ENCODE peak calls at places on chromosome 17, in seven cellular contexts. P is HCT116; J is neural crest cell; O is Calu3; M is adrenal gland; Y is CD4-positive, alpha-beta T cell; V is AG09319. K is an unnamed sample.

GRCh38 chr17:21573961-21574610 is 118.2 kb upstream of the KCNJ18 start:
- DNase-seq in P (no peak), J (no peak), O (no peak), M (peak), Y (no peak), V (peak), K (no peak)

GRCh38 chr17:56440391-56440790 is 153.1 kb upstream of the NOG start:
- DNase-seq in P (no peak), J (no peak), O (no peak), M (no peak), Y (no peak), V (no peak), K (no peak)

GRCh38 chr17:75115545-75115944 is 5.8 kb downstream of the ARMC7 start:
- DNase-seq in P (no peak), J (no peak), O (no peak), M (no peak), Y (no peak), V (no peak), K (no peak)

GRCh38 chr17:82836823-82837357 is 2.9 kb downstream of the ZNF750 start:
- DNase-seq in P (no peak), J (no peak), O (no peak), M (no peak), Y (no peak), V (no peak), K (peak)

GRCh38 chr17:71327376-71328059 is 793.3 kb upstream of the SOX9 start:
- DNase-seq in P (no peak), J (no peak), O (no peak), M (no peak), Y (no peak), V (peak), K (no peak)

GRCh38 chr17:603405-604193 is 111.0 kb downstream of the VPS53 start:
- DNase-seq in P (no peak), J (no peak), O (no peak), M (no peak), Y (no peak), V (no peak), K (no peak)

GRCh38 chr17:5705081-5705875 is 121.0 kb upstream of the NLRP1 start:
- DNase-seq in P (no peak), J (peak), O (peak), M (peak), Y (no peak), V (no peak), K (peak)

GRCh38 chr17:29718446-29719039 is 95.8 kb upstream of the CORO6 start:
- DNase-seq in P (no peak), J (no peak), O (no peak), M (no peak), Y (no peak), V (no peak), K (no peak)

GRCh38 chr17:67504182-67504581 is 127.1 kb downstream of the PITPNC1 start:
- DNase-seq in P (no peak), J (no peak), O (no peak), M (no peak), Y (no peak), V (no peak), K (no peak)

GRCh38 chr17:81261096-81261495 is 22.0 kb downstream of the NDUFAF8 start:
- DNase-seq in P (no peak), J (no peak), O (no peak), M (no peak), Y (no peak), V (no peak), K (no peak)

GRCh38 chr17:81264640-81265039 is 25.5 kb downstream of the NDUFAF8 start:
- DNase-seq in P (no peak), J (no peak), O (no peak), M (no peak), Y (no peak), V (no peak), K (no peak)

GRCh38 chr17:81261582-81262336 is 22.6 kb downstream of the NDUFAF8 start:
- DNase-seq in P (no peak), J (no peak), O (no peak), M (no peak), Y (no peak), V (no peak), K (no peak)

GRCh38 chr17:81265576-81265975 is 26.5 kb downstream of the NDUFAF8 start:
- DNase-seq in P (no peak), J (no peak), O (no peak), M (no peak), Y (no peak), V (no peak), K (no peak)

DNA sequence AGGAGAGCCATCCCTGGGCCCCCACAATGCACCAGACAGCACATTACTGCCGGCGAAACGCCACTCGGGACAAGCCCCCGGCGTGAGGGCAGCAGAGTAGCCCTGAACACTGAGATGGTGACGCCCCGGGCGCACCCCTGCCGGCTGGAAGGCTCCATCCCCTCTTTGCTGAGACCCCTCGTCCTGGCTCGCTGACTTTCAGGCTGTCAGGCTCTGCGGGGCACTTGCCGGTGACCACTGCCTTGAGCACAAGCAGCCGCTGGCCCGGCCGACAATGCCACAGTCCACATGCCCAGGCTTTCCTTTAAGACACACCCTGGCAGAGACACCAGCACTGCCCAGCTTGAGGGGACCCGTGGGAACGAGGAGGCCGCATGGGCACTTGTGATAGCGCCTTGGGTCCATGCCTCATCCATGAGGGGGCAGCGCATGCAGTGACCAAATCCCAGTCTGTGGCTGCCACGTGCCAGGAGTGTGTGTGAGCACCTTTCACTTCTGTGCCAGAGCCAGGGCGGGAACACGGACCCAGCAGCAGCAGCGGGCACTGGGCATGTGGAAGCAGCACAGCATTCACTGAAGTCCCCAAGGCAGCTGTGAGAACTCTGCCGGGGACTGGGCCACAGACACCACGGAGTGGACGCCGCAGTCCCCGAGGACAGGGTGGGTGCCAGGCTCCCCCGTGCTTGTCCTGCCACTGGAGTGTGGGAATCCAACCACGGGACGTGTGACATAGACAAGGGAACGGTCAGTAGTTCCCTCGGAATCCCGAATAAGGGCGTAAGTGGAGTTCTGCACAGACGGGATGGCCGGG is 24.5 kb downstream of the NDUFAF8 start:
- DNase-seq in P (no peak), J (no peak), O (no peak), M (no peak), Y (no peak), V (no peak), K (no peak)
- TF ChIP-seq CTCF in P (peak), J (no peak), O (no peak), M (no peak), Y (no peak), V (no peak), K (no peak)

GRCh38 chr17:16463341-16464000 is 28.5 kb downstream of the LRRC75A start:
- DNase-seq in P (no peak), J (no peak), O (peak), M (peak), Y (no peak), V (peak), K (no peak)
- TF ChIP-seq CTCF in P (peak), J (peak), O (peak), M (peak), Y (no peak), V (peak), K (no peak)

GRCh38 chr17:17395885-17396284 is 80.9 kb upstream of the MED9 start:
- DNase-seq in P (no peak), J (no peak), O (no peak), M (no peak), Y (no peak), V (no peak), K (no peak)
- TF ChIP-seq CTCF in P (no peak), J (no peak), O (no peak), M (no peak), Y (no peak), V (no peak), K (no peak)

DNA sequence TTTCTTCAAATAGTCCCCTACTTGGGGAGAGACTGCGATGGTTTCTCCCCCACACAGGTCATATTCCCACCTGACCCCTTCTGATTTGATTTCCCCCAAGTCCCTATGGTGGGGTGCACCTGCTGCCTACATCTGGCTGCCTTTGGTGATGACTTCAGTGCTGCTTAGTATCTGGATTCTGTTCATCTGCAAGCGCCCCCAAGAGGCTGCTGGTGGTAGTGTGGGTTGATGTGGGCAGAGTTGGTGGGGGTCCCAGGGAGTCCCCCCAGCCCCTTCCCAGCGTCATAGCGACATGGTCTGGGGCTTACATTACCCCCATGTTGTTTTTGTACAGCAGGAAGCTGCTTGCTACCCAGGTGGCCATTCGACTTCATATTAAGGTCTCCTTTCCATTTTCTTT is 99.2 kb downstream of the NTN1 start:
- DNase-seq in P (peak), J (peak), O (no peak), M (no peak), Y (no peak), V (no peak), K (peak)
- TF ChIP-seq CTCF in P (peak), J (peak), O (no peak), M (no peak), Y (no peak), V (peak), K (peak)

GRCh38 chr17:57462007-57462579 is 205.8 kb downstream of the MSI2 start:
- DNase-seq in P (no peak), J (no peak), O (peak), M (no peak), Y (no peak), V (no peak), K (no peak)

GRCh38 chr17:57458718-57459285 is 202.5 kb downstream of the MSI2 start:
- DNase-seq in P (no peak), J (no peak), O (no peak), M (no peak), Y (no peak), V (no peak), K (no peak)

GRCh38 chr17:57461082-57461481 is 204.8 kb downstream of the MSI2 start:
- DNase-seq in P (no peak), J (no peak), O (no peak), M (peak), Y (no peak), V (no peak), K (peak)

GRCh38 chr17:57457188-57457587 is 200.9 kb downstream of the MSI2 start:
- DNase-seq in P (no peak), J (no peak), O (no peak), M (no peak), Y (no peak), V (no peak), K (no peak)

GRCh38 chr17:57459286-57459915 is 203.1 kb downstream of the MSI2 start:
- DNase-seq in P (peak), J (no peak), O (peak), M (peak), Y (no peak), V (no peak), K (no peak)
- TF ChIP-seq CTCF in P (peak), J (no peak), O (no peak), M (no peak), Y (no peak), V (no peak), K (no peak)

DNA sequence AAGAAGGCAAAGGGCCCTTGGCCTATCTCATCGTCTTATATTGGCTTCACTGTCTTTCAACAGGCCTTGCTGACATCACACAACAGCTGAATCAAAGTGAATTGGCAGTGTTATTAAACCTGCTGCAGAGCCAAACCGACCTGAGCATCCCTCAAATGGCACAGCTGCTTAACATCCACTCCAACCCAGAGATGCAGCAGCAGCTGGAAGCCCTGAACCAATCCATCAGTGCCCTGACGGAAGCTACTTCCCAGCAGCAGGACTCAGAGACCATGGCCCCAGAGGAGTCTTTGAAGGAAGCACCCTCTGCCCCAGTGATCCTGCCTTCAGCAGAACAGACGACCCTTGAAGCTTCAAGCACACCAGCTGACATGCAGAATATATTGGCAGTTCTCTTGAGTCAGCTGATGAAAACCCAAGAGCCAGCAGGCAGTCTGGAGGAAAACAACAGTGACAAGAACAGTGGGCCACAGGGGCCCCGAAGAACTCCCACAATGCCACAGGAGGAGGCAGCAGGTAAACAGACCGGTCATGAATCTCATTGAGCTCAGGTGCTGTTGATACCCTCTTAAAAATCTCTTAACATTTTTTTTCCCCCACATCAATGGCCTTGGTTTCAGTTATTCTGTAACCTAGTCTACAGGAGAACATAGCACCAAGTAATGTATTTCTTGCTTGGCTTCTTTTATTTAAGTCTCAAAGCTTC is 64.7 kb downstream of the CDK12 start:
- DNase-seq in P (no peak), J (no peak), O (no peak), M (no peak), Y (no peak), V (no peak), K (no peak)
- TF ChIP-seq CTCF in P (no peak), J (no peak), O (no peak), M (no peak), Y (no peak), V (no peak), K (no peak)

GRCh38 chr17:77427471-77427991 is 286.8 kb downstream of the SEC14L1 start:
- DNase-seq in P (no peak), J (no peak), O (no peak), M (peak), Y (no peak), V (no peak), K (no peak)
- TF ChIP-seq CTCF in P (no peak), J (no peak), O (no peak), M (no peak), Y (no peak), V (no peak), K (no peak)

GRCh38 chr17:45812102-45812501 is 28.0 kb downstream of the CRHR1 start:
- DNase-seq in P (peak), J (no peak), O (no peak), M (no peak), Y (no peak), V (no peak), K (peak)
- TF ChIP-seq CTCF in P (peak), J (no peak), O (no peak), M (no peak), Y (no peak), V (no peak), K (peak)

DNA sequence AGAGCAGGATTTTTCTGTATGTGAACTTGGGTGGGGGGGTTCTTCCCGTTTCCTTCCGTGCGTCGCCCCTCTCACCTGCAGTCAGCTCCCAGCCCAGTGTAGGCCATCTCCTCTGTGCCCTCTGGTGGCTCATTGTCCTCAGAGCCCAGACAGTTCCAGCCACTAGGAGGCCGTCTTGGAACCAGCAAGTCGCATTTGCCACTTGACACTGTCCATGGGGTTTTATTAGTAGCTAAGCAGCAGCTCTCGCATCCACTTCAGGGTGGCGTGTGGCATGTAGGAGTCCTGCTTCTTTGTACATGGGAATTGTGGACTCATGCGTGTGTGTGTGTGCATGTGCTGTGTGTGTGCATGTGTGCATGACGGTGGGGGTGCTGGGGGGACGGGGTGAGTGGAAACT is 74.0 kb downstream of the SEC14L1 start:
- DNase-seq in P (peak), J (peak), O (peak), M (peak), Y (no peak), V (no peak), K (peak)
- TF ChIP-seq CTCF in P (peak), J (peak), O (peak), M (peak), Y (peak), V (peak), K (peak)

GRCh38 chr17:2636169-2636930 is 42.9 kb downstream of the PAFAH1B1 start:
- DNase-seq in P (no peak), J (no peak), O (no peak), M (no peak), Y (no peak), V (no peak), K (no peak)

GRCh38 chr17:2635675-2636074 is 42.2 kb downstream of the PAFAH1B1 start:
- DNase-seq in P (no peak), J (no peak), O (no peak), M (no peak), Y (no peak), V (no peak), K (no peak)

GRCh38 chr17:2635241-2635640 is 41.8 kb downstream of the PAFAH1B1 start:
- DNase-seq in P (no peak), J (no peak), O (no peak), M (peak), Y (no peak), V (no peak), K (no peak)

GRCh38 chr17:2634361-2634960 is 41.0 kb downstream of the PAFAH1B1 start:
- DNase-seq in P (peak), J (no peak), O (peak), M (no peak), Y (no peak), V (no peak), K (no peak)

GRCh38 chr17:2631211-2631610 is 37.8 kb downstream of the PAFAH1B1 start:
- DNase-seq in P (no peak), J (no peak), O (no peak), M (no peak), Y (no peak), V (no peak), K (no peak)
- TF ChIP-seq CTCF in P (no peak), J (no peak), O (no peak), M (no peak), Y (no peak), V (no peak), K (no peak)